ENCODE peak calls at places on chromosomes 4 and X, in nine cellular contexts. T is stomach, U is Panc1, J is K562, W is GM10248, O is brain microvascular endothelial cell, F is left ventricle myocardium inferior, B is endodermal cell, G is WTC11. R is an unnamed sample.

GRCh38 chr4:137952116-137952515 is 290.0 kb downstream of the SLC7A11 start:
- DNase-seq in T (no peak), U (no peak), J (no peak), W (no peak), O (no peak), F (no peak), B (no peak), G (no peak), R (no peak)

GRCh38 chr4:4857001-4857808 is 2.3 kb upstream of the MSX1 start:
- DNase-seq in T (no peak), U (no peak), J (no peak), W (no peak), O (no peak), F (no peak), B (peak), G (no peak), R (no peak)

GRCh38 chrX:22278375-22278774 is 5.7 kb downstream of the CBLL2 start:
- DNase-seq in T (no peak), U (no peak), J (no peak), W (no peak), O (no peak), F (no peak), B (peak), G (no peak), R (no peak)

GRCh38 chr4:5785806-5786680 is 75.0 kb downstream of the EVC start:
- DNase-seq in T (no peak), U (peak), J (no peak), W (no peak), O (peak), F (no peak), B (no peak), G (no peak), R (no peak)

GRCh38 chrX:123909498-123909897 is 49.6 kb downstream of the XIAP start:
- DNase-seq in T (no peak), U (no peak), J (no peak), W (no peak), O (no peak), F (no peak), B (no peak), G (no peak), R (no peak)

GRCh38 chrX:71227370-71228062 is 4.5 kb downstream of the GJB1 start:
- DNase-seq in T (no peak), U (no peak), J (no peak), W (no peak), O (no peak), F (no peak), B (no peak), G (no peak), R (no peak)

GRCh38 chrX:24515447-24515846 is 50.4 kb downstream of the PDK3 start:
- DNase-seq in T (no peak), U (no peak), J (no peak), W (no peak), O (peak), F (no peak), B (peak), G (no peak), R (no peak)

GRCh38 chr4:115374621-115375020 is 261.2 kb upstream of the NDST4 start:
- DNase-seq in T (no peak), U (no peak), J (no peak), W (no peak), O (no peak), F (no peak), B (no peak), G (no peak), R (no peak)

GRCh38 chr4:16227462-16227868 is 1.2 kb upstream of the TAPT1 start:
- DNase-seq in T (peak), U (no peak), J (no peak), W (no peak), O (peak), F (peak), B (peak), G (no peak), R (no peak)

GRCh38 chr4:84905646-84906045 is 60.8 kb downstream of the WDFY3 start:
- DNase-seq in T (no peak), U (no peak), J (no peak), W (no peak), O (no peak), F (no peak), B (no peak), G (no peak), R (no peak)

DNA sequence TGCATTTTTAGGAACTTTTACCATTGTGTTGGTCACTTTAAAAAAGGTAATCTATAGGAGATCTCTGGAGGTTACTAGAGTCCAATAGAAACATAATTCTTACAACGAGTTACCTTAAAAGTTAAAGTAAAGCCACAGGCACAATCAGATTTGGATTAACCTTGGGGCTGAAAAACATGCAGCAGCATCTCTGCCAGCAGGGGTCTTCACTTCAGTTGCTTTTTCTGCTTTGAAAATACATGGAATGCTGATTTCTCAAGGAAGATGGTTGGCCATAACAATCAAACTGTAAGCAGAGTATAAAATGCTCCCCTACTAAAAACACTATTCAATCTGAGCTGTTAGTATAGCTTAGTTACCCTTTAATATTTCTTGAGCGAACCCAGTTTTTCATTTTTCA is 1072.3 kb upstream of the PCDH10 start:
- DNase-seq in T (no peak), U (no peak), J (no peak), W (no peak), O (no peak), F (no peak), B (no peak), G (no peak), R (no peak)
- TF ChIP-seq CTCF in T (no peak), U (no peak), J (no peak), W (no peak), O (peak), F (no peak), B (peak), G (no peak), R (no peak)

GRCh38 chr4:81905966-81906365 is 434.3 kb upstream of the RASGEF1B start:
- DNase-seq in T (no peak), U (no peak), J (no peak), W (peak), O (no peak), F (no peak), B (no peak), G (no peak), R (peak)
- TF ChIP-seq CTCF in T (no peak), U (no peak), J (no peak), W (no peak), O (no peak), F (no peak), B (no peak), G (no peak), R (no peak)

DNA sequence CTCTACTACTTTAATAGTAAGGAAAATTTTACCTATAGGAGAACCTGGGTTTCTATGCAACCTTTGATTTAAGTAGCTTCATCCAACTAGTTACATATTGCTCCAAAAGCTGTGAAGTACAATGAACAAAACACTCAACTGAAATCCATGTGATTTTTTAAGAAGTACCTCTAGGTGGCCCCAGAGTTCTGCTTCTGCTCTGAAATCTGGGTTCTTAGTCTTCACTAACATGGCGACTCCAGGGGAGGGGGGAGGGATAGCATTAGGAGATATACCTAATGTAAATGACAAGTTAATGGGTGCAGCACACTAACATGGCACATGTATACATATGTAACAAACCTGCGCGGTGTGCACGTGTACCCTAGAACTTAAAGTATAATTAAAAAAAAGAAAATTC is 73.4 kb upstream of the MAGEB2 start:
- DNase-seq in T (no peak), U (no peak), J (peak), W (no peak), O (peak), F (no peak), B (peak), G (peak), R (peak)
- TF ChIP-seq CTCF in T (no peak), U (peak), J (peak), W (peak), O (peak), F (peak), B (peak), G (no peak), R (peak)

DNA sequence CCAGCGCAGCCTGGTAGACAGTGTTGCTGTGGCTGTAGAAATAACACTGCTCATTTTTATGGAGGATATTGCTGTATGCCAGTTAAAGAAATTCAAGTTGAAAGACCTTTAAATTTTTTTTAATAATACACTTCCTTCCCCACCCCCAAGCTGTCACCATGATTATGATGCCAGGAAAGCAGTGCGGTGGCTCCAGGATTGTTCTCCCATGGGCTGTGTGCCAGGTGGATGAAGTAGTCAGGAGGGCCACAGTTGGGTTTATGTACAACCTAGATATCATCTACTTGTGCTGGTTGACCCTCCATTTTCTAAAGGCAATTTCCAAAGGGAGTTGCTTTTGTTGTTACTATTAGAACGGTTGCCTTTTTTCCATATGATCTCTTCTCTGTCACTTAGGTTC is 136.6 kb downstream of the AFF1 start:
- DNase-seq in T (no peak), U (no peak), J (no peak), W (no peak), O (no peak), F (no peak), B (no peak), G (no peak), R (no peak)
- TF ChIP-seq CTCF in T (no peak), U (no peak), J (no peak), W (no peak), O (no peak), F (no peak), B (no peak), G (no peak), R (no peak)

GRCh38 chrX:101407167-101407747 is 468 bp downstream of the GLA start:
- DNase-seq in T (no peak), U (no peak), J (no peak), W (no peak), O (no peak), F (no peak), B (peak), G (no peak), R (no peak)

GRCh38 chrX:101409043-101409442 is 1.0 kb downstream of the HNRNPH2 start:
- DNase-seq in T (no peak), U (no peak), J (no peak), W (no peak), O (no peak), F (no peak), B (no peak), G (no peak), R (no peak)

GRCh38 chrX:101410461-101410860 is 2.4 kb downstream of the HNRNPH2 start:
- DNase-seq in T (no peak), U (no peak), J (no peak), W (no peak), O (no peak), F (no peak), B (no peak), G (no peak), R (no peak)

GRCh38 chrX:101408530-101408836 is 461 bp downstream of the HNRNPH2 start:
- DNase-seq in T (no peak), U (no peak), J (peak), W (no peak), O (no peak), F (no peak), B (no peak), G (no peak), R (no peak)

DNA sequence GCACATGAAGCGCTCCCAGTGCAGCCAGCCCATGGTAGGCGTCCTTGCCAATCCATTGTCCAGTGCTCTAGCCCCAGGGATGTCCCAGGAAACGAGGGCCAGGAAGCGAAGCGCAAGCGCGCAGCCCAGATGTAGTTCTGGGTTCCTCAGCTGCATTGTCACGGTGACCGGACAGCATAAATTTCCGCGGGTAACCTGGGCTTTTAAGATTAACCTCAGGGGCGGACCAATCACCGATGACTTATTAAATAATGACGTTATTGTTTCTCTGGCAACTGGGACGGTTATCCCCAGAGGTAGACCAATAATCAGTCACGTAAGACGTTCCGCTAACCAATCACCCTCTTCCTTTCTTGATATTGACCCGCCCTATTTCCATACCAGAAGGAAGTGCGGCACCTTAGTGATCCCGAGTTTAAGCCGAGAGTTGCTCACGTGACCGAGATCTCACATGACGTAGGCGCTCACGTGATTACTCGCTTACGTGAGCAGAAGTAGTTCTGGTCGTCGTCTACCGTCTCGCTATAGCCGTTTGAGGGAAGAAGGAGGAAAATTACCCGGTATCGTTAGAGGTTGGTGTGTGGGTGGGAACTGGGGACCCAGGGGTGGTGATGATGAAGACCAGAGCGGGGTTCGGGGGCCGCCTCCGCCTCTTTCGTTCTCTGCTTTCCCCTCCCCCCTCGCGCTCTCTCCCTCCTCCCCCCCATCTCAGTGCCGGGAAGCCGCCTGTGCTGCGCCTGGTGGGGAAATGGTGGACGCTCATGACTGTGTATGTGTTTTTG is at the start of the genes GLA and HNRNPH2:
- DNase-seq in T (peak), U (peak), J (peak), W (peak), O (peak), F (peak), B (peak), G (peak), R (peak)
- TF ChIP-seq CTCF in T (no peak), U (no peak), J (no peak), W (no peak), O (peak), F (peak), B (no peak), G (no peak), R (no peak)

DNA sequence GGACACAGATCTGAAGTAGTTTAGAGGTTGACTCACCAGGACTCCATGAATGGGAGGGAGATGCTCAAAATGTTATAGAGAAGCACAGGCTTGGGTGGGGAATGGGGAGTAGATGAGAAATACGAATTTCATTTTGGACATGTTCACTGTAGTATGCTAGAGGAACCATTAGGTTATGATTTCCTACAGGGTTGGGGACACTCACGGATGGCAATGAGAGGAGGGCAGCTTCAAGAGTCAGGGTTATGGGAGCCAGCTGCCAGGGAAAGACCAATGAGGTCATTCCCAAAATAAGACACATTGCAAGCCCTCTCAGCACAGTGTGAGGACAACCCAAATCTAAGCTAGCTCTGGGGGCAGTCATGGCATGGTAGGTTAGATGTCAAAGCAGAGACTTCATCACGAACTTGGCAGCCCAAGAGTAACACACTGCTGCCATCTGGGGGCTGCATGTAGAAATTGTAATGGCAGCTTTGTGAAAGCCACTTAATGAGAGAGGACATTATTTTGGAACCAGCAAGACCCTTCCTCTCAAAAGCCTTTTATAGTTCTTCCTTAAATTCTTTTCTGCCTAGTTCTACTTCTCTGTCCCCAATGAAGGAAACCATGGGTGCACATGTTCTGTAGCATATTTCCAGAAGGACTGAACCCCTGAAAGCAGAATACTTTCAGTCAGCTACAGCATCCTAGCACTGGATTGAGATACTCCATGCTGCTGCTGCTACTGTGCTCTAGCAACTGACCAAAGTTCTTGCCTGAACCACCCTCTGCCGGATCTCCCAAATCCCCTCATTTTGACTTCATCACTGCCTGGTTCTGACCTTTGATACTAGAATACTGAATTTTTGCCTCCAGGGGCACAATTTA is 16.2 kb upstream of the ZCCHC12 start:
- DNase-seq in T (peak), U (peak), J (peak), W (peak), O (peak), F (peak), B (peak), G (peak), R (peak)
- TF ChIP-seq CTCF in T (peak), U (peak), J (peak), W (peak), O (peak), F (peak), B (peak), G (peak), R (peak)

DNA sequence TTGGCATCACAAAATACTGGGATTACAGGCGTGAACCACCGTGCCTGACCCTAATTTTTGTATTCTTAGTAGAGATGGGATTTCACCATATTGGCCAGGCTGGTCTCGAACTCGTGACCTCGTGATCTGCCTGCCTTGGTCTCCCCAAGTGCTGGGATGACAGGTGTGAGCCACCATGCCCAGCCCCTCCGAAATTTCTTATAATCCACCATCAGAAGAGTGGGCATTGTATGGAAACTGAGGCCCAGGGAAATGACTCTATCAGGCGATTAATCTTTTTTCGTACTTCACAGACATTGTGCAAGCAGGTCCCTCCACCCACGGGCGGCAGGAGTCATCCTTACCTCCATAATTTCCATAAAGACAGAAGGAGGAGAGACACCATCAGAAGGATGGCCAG is 16.0 kb downstream of the CRLF2 start:
- DNase-seq in T (no peak), U (no peak), J (no peak), W (no peak), O (no peak), F (no peak), B (peak), G (no peak), R (no peak)
- TF ChIP-seq CTCF in T (no peak), U (no peak), J (no peak), W (no peak), O (no peak), F (no peak), B (no peak), G (no peak), R (no peak)

GRCh38 chr4:45554423-45554822 is 569.4 kb downstream of the GABRG1 start:
- DNase-seq in T (no peak), U (no peak), J (no peak), W (no peak), O (no peak), F (no peak), B (no peak), G (no peak), R (no peak)

GRCh38 chr4:45550766-45551366 is 573.0 kb downstream of the GABRG1 start:
- DNase-seq in T (no peak), U (no peak), J (no peak), W (no peak), O (no peak), F (no peak), B (no peak), G (no peak), R (no peak)
- TF ChIP-seq CTCF in T (no peak), U (no peak), J (no peak), W (no peak), O (no peak), F (peak), B (no peak), G (no peak), R (no peak)

DNA sequence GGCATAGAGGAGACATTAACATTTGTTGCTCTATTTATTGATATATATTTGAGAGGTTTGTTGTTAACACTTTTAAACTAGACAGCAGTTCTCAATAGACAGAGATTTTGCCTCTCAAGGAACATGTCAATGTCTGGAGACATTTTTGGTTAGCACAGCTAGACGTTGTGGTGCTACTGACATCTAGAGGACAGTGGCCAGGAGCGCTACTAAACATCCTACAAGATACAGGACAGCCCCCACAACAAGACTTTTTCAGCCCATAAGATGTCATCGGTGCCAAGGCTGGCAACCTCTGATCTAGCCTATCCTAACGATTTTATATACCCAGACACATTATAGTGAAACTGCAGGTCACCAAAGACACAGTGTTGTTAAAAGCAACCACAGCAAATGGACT is 18.4 kb upstream of the CTSO start:
- DNase-seq in T (no peak), U (no peak), J (no peak), W (no peak), O (peak), F (no peak), B (peak), G (peak), R (no peak)
- TF ChIP-seq CTCF in T (no peak), U (peak), J (no peak), W (peak), O (peak), F (peak), B (peak), G (no peak), R (peak)